ENCODE peak calls at places on chromosomes 5 and 9, in seven cellular contexts. S is uterus, C is MM.1S, G is PC-3, F is neural progenitor cell, B is tibial artery, T is right atrium auricular region. Q is an unnamed sample. For H3K4me1, the result is how much of the 10 kb centered on the place peaks cover.

GRCh38 chr5:180775624-180776023 is 27.0 kb downstream of the MGAT1 start:
- DNase-seq in S (no peak), C (no peak), G (no peak), F (no peak), B (no peak), T (no peak), Q (no peak)

GRCh38 chr5:66346869-66347268 is 202.8 kb downstream of the SREK1 start:
- DNase-seq in S (no peak), C (no peak), G (no peak), F (no peak), B (no peak), T (no peak), Q (no peak)

GRCh38 chr9:18448101-18448500 is 25.9 kb upstream of the ADAMTSL1 start:
- DNase-seq in S (no peak), C (no peak), G (no peak), F (no peak), B (no peak), T (no peak), Q (no peak)

GRCh38 chr5:179284751-179285191 is 60.5 kb downstream of the ADAMTS2 start:
- DNase-seq in S (no peak), C (no peak), G (no peak), F (no peak), B (peak), T (no peak), Q (no peak)

GRCh38 chr9:17613723-17614122 is 34.9 kb downstream of the SH3GL2 start:
- DNase-seq in S (no peak), C (no peak), G (peak), F (peak), B (no peak), T (no peak), Q (no peak)

GRCh38 chr9:135939351-135940265 is 21.6 kb downstream of the UBAC1 start:
- DNase-seq in S (no peak), C (no peak), G (no peak), F (no peak), B (no peak), T (no peak), Q (no peak)

GRCh38 chr9:128715436-128715750 is 8.5 kb downstream of the ZDHHC12 start:
- DNase-seq in S (no peak), C (no peak), G (no peak), F (no peak), B (peak), T (no peak), Q (no peak)

GRCh38 chr5:154740483-154740882 is 14.7 kb upstream of the LARP1 start:
- DNase-seq in S (peak), C (no peak), G (no peak), F (peak), B (peak), T (peak), Q (peak)

GRCh38 chr5:125899006-125899405 is 524.2 kb upstream of the GRAMD2B start:
- DNase-seq in S (no peak), C (no peak), G (no peak), F (no peak), B (no peak), T (no peak), Q (no peak)

GRCh38 chr5:30100148-30100547 is 1093.3 kb upstream of the CDH6 start:
- DNase-seq in S (no peak), C (no peak), G (no peak), F (no peak), B (no peak), T (no peak), Q (no peak)

GRCh38 chr5:176529824-176530195 is 7.4 kb downstream of the RNF44 start:
- DNase-seq in S (no peak), C (no peak), G (no peak), F (no peak), B (no peak), T (no peak), Q (no peak)

GRCh38 chr5:75364571-75365280 is 27.7 kb downstream of the HMGCR start:
- DNase-seq in S (no peak), C (no peak), G (no peak), F (peak), B (no peak), T (no peak), Q (no peak)

GRCh38 chr5:136030252-136030651 is 1.5 kb downstream of the TGFBI start:
- DNase-seq in S (no peak), C (no peak), G (no peak), F (no peak), B (no peak), T (no peak), Q (no peak)

GRCh38 chr5:136027316-136027715 is 1.5 kb upstream of the TGFBI start:
- DNase-seq in S (no peak), C (no peak), G (no peak), F (no peak), B (no peak), T (no peak), Q (no peak)

GRCh38 chr5:136030956-136031611 is 2.3 kb downstream of the TGFBI start:
- DNase-seq in S (no peak), C (no peak), G (no peak), F (peak), B (no peak), T (no peak), Q (no peak)

GRCh38 chr5:136028090-136028489 is 698 bp upstream of the TGFBI start:
- DNase-seq in S (no peak), C (no peak), G (no peak), F (no peak), B (no peak), T (no peak), Q (no peak)

DNA sequence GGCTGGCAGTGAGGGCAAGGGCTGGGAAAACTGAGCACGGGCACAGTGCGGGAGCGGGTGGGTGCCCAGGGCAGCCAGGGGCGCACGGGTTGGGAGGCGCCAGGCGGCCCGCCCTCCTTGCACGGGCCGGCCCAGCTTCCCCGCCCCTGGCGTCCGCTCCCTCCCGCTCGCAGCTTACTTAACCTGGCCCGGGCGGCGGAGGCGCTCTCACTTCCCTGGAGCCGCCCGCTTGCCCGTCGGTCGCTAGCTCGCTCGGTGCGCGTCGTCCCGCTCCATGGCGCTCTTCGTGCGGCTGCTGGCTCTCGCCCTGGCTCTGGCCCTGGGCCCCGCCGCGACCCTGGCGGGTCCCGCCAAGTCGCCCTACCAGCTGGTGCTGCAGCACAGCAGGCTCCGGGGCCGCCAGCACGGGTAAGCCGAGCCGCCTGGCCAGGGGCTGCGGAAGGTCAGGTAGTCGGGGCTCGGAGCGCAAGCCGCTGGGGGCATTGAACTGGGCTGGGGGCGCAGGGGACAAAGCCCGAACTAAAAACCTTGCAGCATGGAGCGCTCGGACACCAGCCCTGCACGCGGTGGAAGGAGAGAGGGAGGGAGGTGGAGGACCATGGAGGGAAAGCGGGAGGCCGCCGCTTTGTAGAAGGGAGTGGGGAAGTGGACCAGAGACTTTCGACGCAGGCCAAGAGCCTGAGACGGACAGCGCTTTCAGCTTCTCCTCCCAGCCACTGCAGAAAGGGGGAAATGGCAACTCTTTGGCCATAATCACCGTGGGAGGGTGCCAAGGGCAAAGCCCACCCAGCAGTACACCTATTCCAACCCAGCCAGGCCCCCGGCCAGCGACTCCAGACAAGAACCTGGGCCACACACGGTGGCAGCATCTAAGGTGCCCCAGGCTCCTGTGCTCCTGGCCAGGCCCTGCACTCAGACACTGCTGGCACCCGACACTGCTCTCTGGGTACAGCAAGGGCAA is at the start of gene TGFBI:
- DNase-seq in S (peak), C (no peak), G (peak), F (peak), B (peak), T (peak), Q (peak)
- H3K4me1 ChIP-seq in S (under half), C (under half), G (under half), F (under half), B (half or more), T (under half), Q (under half)

GRCh38 chr9:126624453-126624872 is 10.7 kb downstream of the LMX1B start:
- DNase-seq in S (no peak), C (no peak), G (no peak), F (peak), B (no peak), T (no peak), Q (no peak)
- H3K4me1 ChIP-seq in S (under half), C (under half), G (under half), F (under half), B (under half), T (under half), Q (under half)

DNA sequence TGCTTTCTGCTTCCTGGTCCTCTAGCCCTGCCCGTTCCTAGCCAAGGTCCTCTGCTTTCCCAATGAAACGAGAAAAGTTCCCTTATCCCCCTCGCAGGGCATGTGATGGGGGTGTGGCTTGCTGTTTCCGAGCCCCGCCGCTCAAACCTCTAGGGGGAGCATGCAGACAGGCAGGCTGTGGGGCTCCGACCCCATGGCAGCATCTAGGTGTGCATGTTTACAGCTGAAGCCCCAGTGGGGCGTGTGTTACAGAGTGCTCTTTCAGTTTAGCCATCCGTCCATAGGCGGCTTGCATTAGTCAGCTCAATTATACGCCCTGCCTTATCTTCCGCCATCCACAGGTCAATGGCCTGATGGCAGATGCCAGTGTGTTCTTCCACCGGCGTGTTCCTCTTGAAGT is 48.3 kb upstream of the SPATA31E1 start:
- DNase-seq in S (no peak), C (no peak), G (no peak), F (peak), B (no peak), T (no peak), Q (no peak)
- H3K4me1 ChIP-seq in S (under half), C (under half), G (under half), F (under half), B (under half), T (under half), Q (under half)

GRCh38 chr5:157571357-157571827 is 4.2 kb downstream of the ADAM19 start:
- DNase-seq in S (no peak), C (peak), G (no peak), F (no peak), B (no peak), T (no peak), Q (no peak)
- H3K4me1 ChIP-seq in S (under half), C (under half), G (under half), F (under half), B (under half), T (under half), Q (under half)

DNA sequence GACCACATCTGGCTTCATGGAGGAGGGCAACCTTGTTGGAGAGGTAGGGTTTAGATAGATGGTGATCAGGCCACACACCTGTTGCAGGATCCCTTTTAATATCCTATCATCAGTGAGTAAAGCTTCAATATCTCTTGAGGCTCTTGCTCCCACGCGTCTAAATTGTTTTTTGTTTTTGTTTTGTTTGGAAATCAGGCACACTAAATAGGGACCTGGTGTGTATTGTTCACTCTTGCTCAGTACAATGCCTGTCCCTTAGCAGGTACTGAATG is 2.6 kb upstream of the TMEM268 start:
- DNase-seq in S (no peak), C (no peak), G (no peak), F (no peak), B (no peak), T (no peak), Q (no peak)
- H3K4me1 ChIP-seq in S (under half), C (under half), G (under half), F (under half), B (under half), T (under half), Q (under half)

DNA sequence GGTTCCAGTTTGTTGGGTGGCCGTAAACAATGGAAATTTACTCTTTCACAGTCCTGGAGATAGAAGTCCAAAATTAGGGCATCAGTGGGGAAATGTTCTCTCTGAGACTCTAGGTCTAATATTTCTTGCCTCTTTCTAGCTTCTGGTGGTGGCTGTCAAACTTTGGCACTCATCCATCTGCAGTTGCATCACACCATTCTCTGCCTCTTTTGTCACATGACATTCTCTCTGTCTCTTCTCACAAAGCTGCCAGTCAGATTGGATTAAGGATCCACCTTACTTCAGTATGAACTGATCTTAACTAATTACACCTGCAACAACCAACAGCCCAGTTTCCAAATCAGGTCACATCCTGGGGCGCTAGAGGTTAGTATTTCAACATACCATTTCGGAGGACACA is 222.9 kb upstream of the FTMT start:
- DNase-seq in S (no peak), C (no peak), G (no peak), F (no peak), B (no peak), T (no peak), Q (no peak)
- H3K4me1 ChIP-seq in S (under half), C (under half), G (under half), F (under half), B (under half), T (under half), Q (under half)

GRCh38 chr5:96149546-96149945 is 187.9 kb upstream of the ELL2 start:
- DNase-seq in S (no peak), C (peak), G (peak), F (no peak), B (no peak), T (no peak), Q (no peak)

GRCh38 chr5:96150007-96150406 is 188.4 kb upstream of the ELL2 start:
- DNase-seq in S (no peak), C (no peak), G (no peak), F (no peak), B (no peak), T (no peak), Q (no peak)

GRCh38 chr5:96155156-96155555 is 193.5 kb upstream of the ELL2 start:
- DNase-seq in S (no peak), C (no peak), G (no peak), F (no peak), B (no peak), T (no peak), Q (no peak)

GRCh38 chr5:96149021-96149420 is 187.4 kb upstream of the ELL2 start:
- DNase-seq in S (no peak), C (no peak), G (no peak), F (no peak), B (no peak), T (no peak), Q (no peak)

DNA sequence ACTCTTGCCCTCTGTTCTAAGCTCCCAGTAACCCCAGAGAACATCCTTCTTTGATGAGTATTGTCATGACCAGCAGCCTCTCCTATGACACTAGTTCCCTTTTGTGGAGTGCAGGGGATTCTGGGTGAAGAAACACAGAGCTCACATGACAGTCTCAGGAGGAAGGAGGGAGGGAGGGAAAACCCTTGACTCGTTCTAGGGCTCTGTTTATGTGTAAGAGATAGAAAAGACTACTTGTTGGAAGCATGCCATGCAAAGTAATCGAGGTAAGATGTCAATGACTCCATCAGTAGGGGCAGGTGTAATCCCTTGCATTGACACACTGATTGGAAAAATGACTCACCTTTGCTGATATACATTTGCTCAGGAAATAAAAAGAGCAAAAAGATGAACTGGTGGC is 190.2 kb upstream of the ELL2 start:
- DNase-seq in S (no peak), C (no peak), G (peak), F (no peak), B (no peak), T (no peak), Q (no peak)
- H3K4me1 ChIP-seq in S (under half), C (under half), G (under half), F (under half), B (under half), T (under half), Q (under half)

Q was measured in testis.